ENCODE peak calls at places on chromosomes 6 and 20, in four cellular contexts. X is activated CD4-positive, alpha-beta T cell treated with anti-CD3 and anti-CD28 coated beads for 48 hours; K is activated CD8-positive, alpha-beta T cell treated with anti-CD3 and anti-CD28 coated beads for 36 hours; J is iPS-NIHi11. D is an unnamed sample.

GRCh38 chr6:158150701-158151100 is 17.4 kb downstream of the SERAC1 start:
- DNase-seq in X (no peak), K (no peak), J (no peak), D (peak; percentile 90)

GRCh38 chr6:29439006-29439405 is at the start of gene OR10C1:
- DNase-seq in X (no peak), K (no peak), J (no peak), D (no peak)

GRCh38 chr20:50494428-50494827 is 15.8 kb upstream of the PTPN1 start:
- DNase-seq in X (no peak), K (no peak), J (no peak), D (no peak)

GRCh38 chr6:38528196-38528965 is 111.3 kb downstream of the BTBD9 start:
- DNase-seq in X (no peak), K (no peak), J (no peak), D (peak; percentile 97)

GRCh38 chr6:112470396-112470795 is 123.3 kb downstream of the RFPL4B start:
- DNase-seq in X (no peak), K (no peak), J (no peak), D (no peak)

GRCh38 chr6:73290435-73290834 is 27.4 kb upstream of the KHDC1 start:
- DNase-seq in X (no peak), K (no peak), J (no peak), D (peak; percentile 62)

GRCh38 chr6:47034919-47035318 is 7.2 kb downstream of the ADGRF1 start:
- DNase-seq in X (no peak), K (no peak), J (peak; percentile 52), D (peak; percentile 100)

GRCh38 chr6:24927234-24927955 is 8.4 kb downstream of the RIPOR2 start:
- DNase-seq in X (peak; percentile 64), K (peak; percentile 69), J (no peak), D (no peak)

GRCh38 chr6:14382381-14383236 is 265.0 kb downstream of the CD83 start:
- DNase-seq in X (no peak), K (peak; percentile 19), J (no peak), D (no peak)

GRCh38 chr6:27503436-27504030 is 30.6 kb upstream of the ZNF184 start:
- DNase-seq in X (peak; percentile 91), K (peak; percentile 87), J (peak; percentile 47), D (peak; percentile 82)

GRCh38 chr6:5025911-5026819 is 22.3 kb upstream of the RPP40 start:
- DNase-seq in X (no peak), K (no peak), J (peak; percentile 71), D (peak; percentile 65)

GRCh38 chr20:57439432-57439831 is 48.2 kb downstream of the RBM38 start:
- DNase-seq in X (no peak), K (no peak), J (peak; percentile 48), D (peak; percentile 57)

GRCh38 chr6:123118811-123119210 is 122.8 kb downstream of the CLVS2 start:
- DNase-seq in X (no peak), K (no peak), J (no peak), D (no peak)

GRCh38 chr6:4055420-4056041 is 23.4 kb downstream of the FAM217A start:
- DNase-seq in X (no peak), K (no peak), J (no peak), D (peak; percentile 89)

GRCh38 chr20:8722277-8722928 is 346.5 kb upstream of the PLCB4 start:
- DNase-seq in X (peak; percentile 24), K (peak; percentile 32), J (peak; percentile 61), D (peak; percentile 72)

GRCh38 chr6:109945091-109945490 is 33.0 kb upstream of the GPR6 start:
- DNase-seq in X (no peak), K (no peak), J (no peak), D (no peak)

GRCh38 chr6:133377219-133377618 is 136.1 kb downstream of the EYA4 start:
- DNase-seq in X (no peak), K (no peak), J (no peak), D (no peak)

GRCh38 chr6:118509009-118509617 is 39.0 kb upstream of the PLN start:
- DNase-seq in X (no peak), K (peak; percentile 32), J (no peak), D (peak; percentile 18)

GRCh38 chr6:169424821-169425240 is 171.2 kb upstream of the THBS2 start:
- DNase-seq in X (no peak), K (no peak), J (no peak), D (no peak)

GRCh38 chr6:45663181-45664180 is 285.7 kb upstream of the SUPT3H start:
- DNase-seq in X (peak; percentile 74), K (peak; percentile 71), J (peak; percentile 58), D (no peak)

GRCh38 chr6:149855040-149855654 is 9.0 kb downstream of the LRP11 start:
- DNase-seq in X (no peak), K (no peak), J (no peak), D (peak; percentile 92)

GRCh38 chr20:56796345-56796744 is 167.2 kb downstream of the TFAP2C start:
- DNase-seq in X (no peak), K (no peak), J (no peak), D (no peak)

GRCh38 chr20:57713951-57714350 is 4.1 kb upstream of the PMEPA1 start:
- DNase-seq in X (no peak), K (no peak), J (no peak), D (no peak)

GRCh38 chr6:2426561-2427340 is 181.3 kb upstream of the GMDS start:
- DNase-seq in X (no peak), K (no peak), J (no peak), D (peak; percentile 64)

GRCh38 chr6:153024401-153025017 is 22.0 kb upstream of the MTRF1L start:
- DNase-seq in X (peak; percentile 45), K (peak; percentile 59), J (peak; percentile 69), D (peak; percentile 66)

GRCh38 chr6:2708456-2708855 is 42.3 kb downstream of the MYLK4 start:
- DNase-seq in X (no peak), K (no peak), J (no peak), D (no peak)

GRCh38 chr6:116008470-116009229 is 52.0 kb downstream of the FRK start:
- DNase-seq in X (no peak), K (no peak), J (no peak), D (peak; percentile 88)

GRCh38 chr20:22716824-22717351 is 132.5 kb upstream of the FOXA2 start:
- DNase-seq in X (no peak), K (no peak), J (no peak), D (peak; percentile 69)

GRCh38 chr6:159608961-159609673 is 83.9 kb downstream of the SOD2 start:
- DNase-seq in X (peak; percentile 41), K (peak; percentile 37), J (peak; percentile 70), D (peak; percentile 36)

GRCh38 chr6:2429460-2429859 is 184.1 kb upstream of the GMDS start:
- DNase-seq in X (no peak), K (no peak), J (no peak), D (peak; percentile 54)

GRCh38 chr20:18496042-18496441 is 983 bp downstream of the RBBP9 start:
- DNase-seq in X (no peak), K (peak; percentile 12), J (no peak), D (peak; percentile 25)

GRCh38 chr20:3227936-3228749 is 10.8 kb downstream of the SLC4A11 start:
- DNase-seq in X (no peak), K (no peak), J (peak; percentile 73), D (no peak)

GRCh38 chr6:53042112-53042511 is 23.1 kb upstream of the FBXO9 start:
- DNase-seq in X (no peak), K (no peak), J (no peak), D (peak; percentile 94)

GRCh38 chr6:166866839-166867637 is 89.3 kb downstream of the RNASET2 start:
- DNase-seq in X (no peak), K (no peak), J (no peak), D (no peak)